ENCODE peak calls at places on chromosomes 7 and 10, in four cellular contexts. I is lower lobe of right lung; V is left ventricle myocardium inferior; H is CD4-positive, alpha-beta memory T cell. S is an unnamed sample.

GRCh38 chr7:107815254-107815882 is 12.3 kb upstream of the SLC26A3 start:
- DNase-seq in H (no peak), I (no peak), V (no peak), S (no peak)

GRCh38 chr7:129401228-129401967 is 32.8 kb upstream of the STRIP2 start:
- DNase-seq in I (no peak), V (no peak), H (no peak), S (no peak)

GRCh38 chr10:54137396-54137795 is 663.6 kb downstream of the PCDH15 start:
- DNase-seq in H (no peak), I (no peak), V (no peak), S (no peak)

GRCh38 chr7:158487546-158488224 is 99.9 kb downstream of the PTPRN2 start:
- DNase-seq in I (no peak), V (no peak), H (no peak), S (no peak)

GRCh38 chr7:129009437-129009836 is 45.5 kb downstream of the TNPO3 start:
- DNase-seq in I (no peak), H (no peak), V (no peak), S (peak; percentile 93)

GRCh38 chr7:123096976-123097375 is 101.5 kb upstream of the TAS2R16 start:
- DNase-seq in H (no peak), V (no peak), I (no peak), S (no peak)

GRCh38 chr7:155948845-155949244 is 136.6 kb upstream of the SHH start:
- DNase-seq in I (no peak), V (no peak), H (no peak), S (no peak)

GRCh38 chr7:141053626-141054025 is 20.2 kb upstream of the TMEM178B start:
- DNase-seq in H (peak; percentile 86), V (no peak), I (no peak), S (no peak)

GRCh38 chr10:127012071-127012768 is 107.0 kb downstream of the DOCK1 start:
- DNase-seq in I (no peak), V (no peak), H (no peak), S (no peak)

GRCh38 chr7:121406461-121406860 is 10.4 kb upstream of the FAM3C start:
- DNase-seq in V (no peak), I (no peak), H (no peak), S (no peak)

GRCh38 chr7:51949726-51950644 is 633.4 kb upstream of the COBL start:
- DNase-seq in H (no peak), I (no peak), V (no peak), S (no peak)

GRCh38 chr10:110446954-110447608 is 50.6 kb upstream of the DUSP5 start:
- DNase-seq in H (no peak), V (no peak), I (no peak), S (no peak)

GRCh38 chr10:133338080-133339071 is 1.7 kb upstream of the CALY start:
- DNase-seq in V (no peak), I (no peak), H (peak; percentile 29), S (no peak)

GRCh38 chr7:113774182-113774807 is 144.5 kb downstream of the PPP1R3A start:
- DNase-seq in H (no peak), I (no peak), V (no peak), S (peak; percentile 66)

GRCh38 chr7:97006951-97007861 is 1.9 kb downstream of the DLX6 start:
- DNase-seq in V (no peak), I (no peak), H (no peak), S (no peak)

GRCh38 chr7:106770191-106770590 is 94.9 kb upstream of the PIK3CG start:
- DNase-seq in I (no peak), V (no peak), H (no peak), S (no peak)

GRCh38 chr10:14560794-14561765 is 213.6 kb downstream of the FAM107B start:
- DNase-seq in H (peak; percentile 74), V (no peak), I (no peak), S (no peak)

GRCh38 chr10:14562197-14562596 is 212.5 kb downstream of the FAM107B start:
- DNase-seq in H (no peak), V (no peak), I (no peak), S (no peak)

GRCh38 chr10:14562615-14563214 is 212.0 kb downstream of the FAM107B start:
- DNase-seq in I (no peak), V (no peak), H (no peak), S (no peak)

GRCh38 chr10:14558025-14558424 is 216.7 kb downstream of the FAM107B start:
- DNase-seq in V (no peak), I (no peak), H (no peak), S (no peak)

GRCh38 chr10:14560274-14560673 is 214.4 kb downstream of the FAM107B start:
- DNase-seq in I (peak; percentile 72), H (peak; percentile 94), V (no peak), S (no peak)
- H3K4me1 ChIP-seq in I (peaks cover 73% of the 10 kb centered on the region), H (peaks cover 99% of the 10 kb centered on the region), V (peaks cover 9% of the 10 kb centered on the region), S (peaks cover 81% of the 10 kb centered on the region)

GRCh38 chr10:124153601-124153930 is 60.2 kb upstream of the CHST15 start:
- DNase-seq in V (no peak), H (no peak), I (no peak), S (no peak)
- H3K4me1 ChIP-seq in V (peaks cover 60% of the 10 kb centered on the region), H (peaks cover 21% of the 10 kb centered on the region), I (peaks cover 40% of the 10 kb centered on the region), S (peaks cover 11% of the 10 kb centered on the region)

DNA sequence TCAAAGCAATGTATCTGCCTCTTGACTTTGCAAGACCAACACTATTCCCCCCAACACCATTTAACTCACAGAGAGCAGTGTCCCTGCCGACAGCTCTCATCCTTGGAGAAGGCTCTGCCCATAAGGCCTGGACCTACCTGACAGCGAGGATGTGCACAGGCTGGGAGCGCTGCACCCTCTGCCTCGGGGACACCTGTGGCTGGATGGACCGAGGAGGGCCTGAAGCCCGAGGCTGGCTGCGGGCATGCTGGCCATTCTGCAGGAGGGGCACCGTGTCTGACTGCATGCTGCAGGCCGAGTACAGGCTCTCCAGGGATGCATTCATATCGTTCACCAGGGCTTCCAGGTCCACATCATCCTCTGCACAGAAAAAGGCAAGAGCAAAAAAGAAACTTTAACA is 108.4 kb downstream of the GRB10 start:
- DNase-seq in I (no peak), H (no peak), V (no peak), S (no peak)
- H3K4me1 ChIP-seq in I (peaks cover 23% of the 10 kb centered on the region), H (no peaks in the 10 kb centered on the region), V (peaks cover 66% of the 10 kb centered on the region), S (no peaks in the 10 kb centered on the region)

GRCh38 chr10:113024930-113025329 is 74.9 kb downstream of the TCF7L2 start:
- DNase-seq in I (no peak), H (no peak), V (no peak), S (no peak)
- H3K4me1 ChIP-seq in I (peaks cover 59% of the 10 kb centered on the region), H (no peaks in the 10 kb centered on the region), V (peaks cover 77% of the 10 kb centered on the region), S (no peaks in the 10 kb centered on the region)

GRCh38 chr10:80416401-80417098 is 8.2 kb downstream of the PRXL2A start:
- DNase-seq in V (peak; percentile 86), H (no peak), I (no peak), S (no peak)
- H3K4me1 ChIP-seq in V (peaks cover 88% of the 10 kb centered on the region), H (no peaks in the 10 kb centered on the region), I (peaks cover 29% of the 10 kb centered on the region), S (peaks cover 9% of the 10 kb centered on the region)

GRCh38 chr10:72333111-72334012 is 21.4 kb downstream of the DNAJB12 start:
- DNase-seq in V (peak; percentile 21), H (no peak), I (no peak), S (no peak)

GRCh38 chr10:72330059-72330426 is 24.7 kb downstream of the DNAJB12 start:
- DNase-seq in H (no peak), I (no peak), V (no peak), S (no peak)

GRCh38 chr10:72329290-72330058 is 25.2 kb downstream of the DNAJB12 start:
- DNase-seq in I (peak; percentile 70), H (no peak), V (no peak), S (peak; percentile 96)

GRCh38 chr10:72332423-72333110 is 22.2 kb downstream of the DNAJB12 start:
- DNase-seq in I (no peak), V (no peak), H (no peak), S (no peak)

GRCh38 chr10:72331575-72332422 is 22.9 kb downstream of the DNAJB12 start:
- DNase-seq in V (peak; percentile 81), I (peak; percentile 96), H (peak; percentile 97), S (peak; percentile 99)
- H3K4me1 ChIP-seq in V (peaks cover 98% of the 10 kb centered on the region), I (peaks cover 98% of the 10 kb centered on the region), H (peaks cover 100% of the 10 kb centered on the region), S (peaks cover 90% of the 10 kb centered on the region)

GRCh38 chr7:41999736-42000283 is 237.2 kb downstream of the GLI3 start:
- DNase-seq in I (no peak), V (no peak), H (no peak), S (no peak)
- H3K4me1 ChIP-seq in I (peaks cover 20% of the 10 kb centered on the region), V (peaks cover 4% of the 10 kb centered on the region), H (no peaks in the 10 kb centered on the region), S (no peaks in the 10 kb centered on the region)

DNA sequence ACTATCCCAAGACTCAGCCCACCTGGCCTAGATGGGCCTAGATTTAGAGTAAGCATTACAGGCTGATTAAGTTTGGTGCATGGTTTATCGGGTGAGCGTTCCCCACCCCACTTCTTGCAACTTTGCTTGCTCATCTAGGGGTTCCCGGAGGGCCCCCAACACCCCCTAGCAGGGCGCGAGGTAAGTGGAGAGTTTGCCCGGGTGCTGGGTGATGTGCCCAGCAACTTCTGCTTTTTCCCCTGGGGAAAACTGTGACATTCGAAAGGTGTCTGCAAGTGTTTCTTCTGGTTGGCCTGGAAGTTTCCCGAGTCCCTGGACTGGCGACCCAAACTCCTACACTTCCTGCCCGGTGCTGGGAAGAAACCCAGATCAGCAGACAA is 31.7 kb downstream of the SKIDA1 start:
- DNase-seq in I (no peak), H (no peak), V (no peak), S (no peak)
- H3K4me1 ChIP-seq in I (peaks cover 31% of the 10 kb centered on the region), H (peaks cover 28% of the 10 kb centered on the region), V (peaks cover 28% of the 10 kb centered on the region), S (peaks cover 24% of the 10 kb centered on the region)

DNA sequence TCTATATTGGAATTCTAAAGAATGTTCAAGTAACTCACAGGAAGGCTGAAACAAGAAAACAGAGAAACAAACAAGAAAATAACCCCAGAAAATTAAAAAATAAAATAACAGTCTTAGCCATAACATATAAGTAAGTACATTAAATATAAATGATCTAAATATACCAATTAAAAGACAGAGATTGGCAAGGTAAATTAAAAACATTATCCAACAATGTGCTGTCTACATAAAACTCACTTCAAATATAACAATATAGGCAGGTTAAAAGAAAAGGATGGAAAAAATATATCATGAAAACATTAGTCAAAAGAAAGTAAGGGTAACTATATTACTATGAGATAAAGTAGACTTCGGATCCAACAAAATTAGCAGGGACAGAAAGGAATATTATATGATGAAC is 98.1 kb upstream of the NANOS1 start:
- DNase-seq in H (no peak), I (no peak), V (no peak), S (no peak)
- H3K4me1 ChIP-seq in H (no peaks in the 10 kb centered on the region), I (no peaks in the 10 kb centered on the region), V (peaks cover 7% of the 10 kb centered on the region), S (no peaks in the 10 kb centered on the region)

S was measured in Karpas-422.